ENCODE peak calls at places on chromosomes 6 and 20, in ten cellular contexts. One of them, this sample, is unnamed.

GRCh38 chr6:150549577-150550184 is 50.0 kb upstream of the PLEKHG1 start:
- DNase-seq in testis: no peak
- DNase-seq in fibroblast of villous mesenchyme: no peak
- DNase-seq in adrenal gland: no peak
- DNase-seq in uterus: no peak
- DNase-seq in PC-3: peak
- DNase-seq in AG10803: no peak
- DNase-seq in dorsolateral prefrontal cortex: no peak
- DNase-seq in fibroblast of the aortic adventitia: no peak
- DNase-seq in GM12878: no peak
- DNase-seq in this sample: no peak

GRCh38 chr6:84448331-84448730 is 220.9 kb upstream of the CEP162 start:
- DNase-seq in fibroblast of villous mesenchyme: no peak
- DNase-seq in dorsolateral prefrontal cortex: no peak
- DNase-seq in testis: no peak
- DNase-seq in AG10803: no peak
- DNase-seq in adrenal gland: no peak
- DNase-seq in PC-3: no peak
- DNase-seq in GM12878: no peak
- DNase-seq in fibroblast of the aortic adventitia: no peak
- DNase-seq in uterus: no peak
- DNase-seq in this sample: no peak

GRCh38 chr20:658731-659291 is 5.8 kb upstream of the SRXN1 start:
- DNase-seq in uterus: no peak
- DNase-seq in fibroblast of villous mesenchyme: no peak
- DNase-seq in AG10803: peak
- DNase-seq in fibroblast of the aortic adventitia: peak
- DNase-seq in PC-3: no peak
- DNase-seq in adrenal gland: no peak
- DNase-seq in testis: no peak
- DNase-seq in dorsolateral prefrontal cortex: no peak
- DNase-seq in GM12878: no peak
- DNase-seq in this sample: no peak

GRCh38 chr6:128807577-128807976 is 75.4 kb upstream of the LAMA2 start:
- DNase-seq in uterus: no peak
- DNase-seq in dorsolateral prefrontal cortex: no peak
- DNase-seq in AG10803: peak
- DNase-seq in GM12878: no peak
- DNase-seq in fibroblast of villous mesenchyme: peak
- DNase-seq in PC-3: peak
- DNase-seq in testis: no peak
- DNase-seq in adrenal gland: no peak
- DNase-seq in fibroblast of the aortic adventitia: peak
- DNase-seq in this sample: no peak

GRCh38 chr20:62313021-62313420 is 10.2 kb downstream of the ADRM1 start:
- DNase-seq in adrenal gland: no peak
- DNase-seq in PC-3: no peak
- DNase-seq in AG10803: no peak
- DNase-seq in GM12878: no peak
- DNase-seq in fibroblast of villous mesenchyme: no peak
- DNase-seq in testis: no peak
- DNase-seq in fibroblast of the aortic adventitia: no peak
- DNase-seq in uterus: no peak
- DNase-seq in dorsolateral prefrontal cortex: no peak
- DNase-seq in this sample: no peak

GRCh38 chr6:134910596-134910935 is 39.3 kb downstream of the ALDH8A1 start:
- DNase-seq in uterus: no peak
- DNase-seq in fibroblast of villous mesenchyme: no peak
- DNase-seq in PC-3: no peak
- DNase-seq in AG10803: no peak
- DNase-seq in adrenal gland: no peak
- DNase-seq in dorsolateral prefrontal cortex: no peak
- DNase-seq in fibroblast of the aortic adventitia: peak
- DNase-seq in GM12878: no peak
- DNase-seq in testis: no peak
- DNase-seq in this sample: no peak

GRCh38 chr20:34129518-34130162 is 17.6 kb upstream of the EIF2S2 start:
- DNase-seq in fibroblast of the aortic adventitia: peak
- DNase-seq in dorsolateral prefrontal cortex: peak
- DNase-seq in uterus: peak
- DNase-seq in adrenal gland: peak
- DNase-seq in PC-3: peak
- DNase-seq in GM12878: peak
- DNase-seq in testis: peak
- DNase-seq in fibroblast of villous mesenchyme: peak
- DNase-seq in AG10803: peak
- DNase-seq in this sample: peak

GRCh38 chr6:13924146-13924948 is 405 bp upstream of the RNF182 start:
- DNase-seq in PC-3: peak
- DNase-seq in fibroblast of the aortic adventitia: peak
- DNase-seq in AG10803: peak
- DNase-seq in uterus: peak
- DNase-seq in dorsolateral prefrontal cortex: no peak
- DNase-seq in fibroblast of villous mesenchyme: peak
- DNase-seq in GM12878: no peak
- DNase-seq in adrenal gland: peak
- DNase-seq in testis: peak
- DNase-seq in this sample: no peak

GRCh38 chr6:170545405-170545804 is 7.7 kb downstream of the PSMB1 start:
- DNase-seq in AG10803: no peak
- DNase-seq in fibroblast of villous mesenchyme: no peak
- DNase-seq in uterus: no peak
- DNase-seq in fibroblast of the aortic adventitia: no peak
- DNase-seq in testis: no peak
- DNase-seq in GM12878: no peak
- DNase-seq in dorsolateral prefrontal cortex: no peak
- DNase-seq in adrenal gland: no peak
- DNase-seq in PC-3: no peak
- DNase-seq in this sample: no peak

GRCh38 chr6:76702187-76702586 is 629.7 kb upstream of the IMPG1 start:
- DNase-seq in fibroblast of the aortic adventitia: no peak
- DNase-seq in GM12878: no peak
- DNase-seq in testis: no peak
- DNase-seq in AG10803: peak
- DNase-seq in adrenal gland: no peak
- DNase-seq in dorsolateral prefrontal cortex: no peak
- DNase-seq in PC-3: no peak
- DNase-seq in uterus: no peak
- DNase-seq in fibroblast of villous mesenchyme: peak
- DNase-seq in this sample: no peak

GRCh38 chr6:39426057-39426592 is 103.6 kb upstream of the KCNK16 start:
- DNase-seq in uterus: no peak
- DNase-seq in fibroblast of the aortic adventitia: peak
- DNase-seq in dorsolateral prefrontal cortex: no peak
- DNase-seq in GM12878: no peak
- DNase-seq in PC-3: peak
- DNase-seq in fibroblast of villous mesenchyme: peak
- DNase-seq in adrenal gland: no peak
- DNase-seq in AG10803: peak
- DNase-seq in testis: no peak
- DNase-seq in this sample: no peak

GRCh38 chr20:63737940-63738686 is 1.5 kb upstream of the SLC2A4RG start:
- DNase-seq in GM12878: no peak
- DNase-seq in dorsolateral prefrontal cortex: no peak
- DNase-seq in fibroblast of villous mesenchyme: no peak
- DNase-seq in testis: no peak
- DNase-seq in AG10803: no peak
- DNase-seq in PC-3: no peak
- DNase-seq in adrenal gland: peak
- DNase-seq in fibroblast of the aortic adventitia: no peak
- DNase-seq in uterus: no peak
- DNase-seq in this sample: no peak
- H3K4me3 ChIP-seq in GM12878: peak
- H3K4me3 ChIP-seq in dorsolateral prefrontal cortex: peak
- H3K4me3 ChIP-seq in fibroblast of villous mesenchyme: no peak
- H3K4me3 ChIP-seq in testis: no peak
- H3K4me3 ChIP-seq in AG10803: no peak
- H3K4me3 ChIP-seq in PC-3: no peak
- H3K4me3 ChIP-seq in adrenal gland: no peak
- H3K4me3 ChIP-seq in fibroblast of the aortic adventitia: no peak
- H3K4me3 ChIP-seq in uterus: no peak
- H3K4me3 ChIP-seq in this sample: peak

GRCh38 chr20:46324960-46325703 is 16.8 kb upstream of the CDH22 start:
- DNase-seq in uterus: no peak
- DNase-seq in GM12878: no peak
- DNase-seq in dorsolateral prefrontal cortex: no peak
- DNase-seq in fibroblast of villous mesenchyme: peak
- DNase-seq in PC-3: peak
- DNase-seq in testis: peak
- DNase-seq in fibroblast of the aortic adventitia: peak
- DNase-seq in AG10803: peak
- DNase-seq in adrenal gland: no peak
- DNase-seq in this sample: no peak
- TF ChIP-seq CTCF in uterus: peak
- TF ChIP-seq CTCF in GM12878: peak
- TF ChIP-seq CTCF in dorsolateral prefrontal cortex: no peak
- TF ChIP-seq CTCF in fibroblast of villous mesenchyme: peak
- TF ChIP-seq CTCF in PC-3: peak
- TF ChIP-seq CTCF in testis: no peak
- TF ChIP-seq CTCF in fibroblast of the aortic adventitia: peak
- TF ChIP-seq CTCF in AG10803: peak
- TF ChIP-seq CTCF in adrenal gland: peak
- TF ChIP-seq CTCF in this sample: peak

DNA sequence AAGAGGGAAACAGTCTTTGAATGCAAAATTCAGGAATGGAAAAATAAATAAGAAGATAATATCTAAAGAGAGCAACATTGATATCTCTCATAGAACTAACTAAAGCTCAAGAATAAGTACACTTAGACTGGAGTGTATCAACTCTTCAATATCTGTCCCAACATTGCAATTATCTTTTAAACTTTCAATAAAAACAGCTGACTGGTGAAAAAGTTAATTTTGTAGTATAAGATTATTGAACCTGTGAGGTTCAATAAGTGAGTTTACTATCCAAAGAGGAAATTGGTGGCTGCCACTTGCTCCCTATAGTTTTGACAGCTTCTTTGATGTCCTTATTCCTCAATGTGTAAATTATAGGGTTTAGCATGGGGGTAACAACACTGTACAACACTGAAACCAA is 13.7 kb downstream of the OR5V1 start:
- DNase-seq in PC-3: no peak
- DNase-seq in testis: no peak
- DNase-seq in dorsolateral prefrontal cortex: no peak
- DNase-seq in GM12878: no peak
- DNase-seq in uterus: no peak
- DNase-seq in adrenal gland: no peak
- DNase-seq in fibroblast of the aortic adventitia: no peak
- DNase-seq in fibroblast of villous mesenchyme: no peak
- DNase-seq in AG10803: no peak
- DNase-seq in this sample: no peak
- H3K4me3 ChIP-seq in PC-3: no peak
- H3K4me3 ChIP-seq in testis: no peak
- H3K4me3 ChIP-seq in dorsolateral prefrontal cortex: no peak
- H3K4me3 ChIP-seq in GM12878: no peak
- H3K4me3 ChIP-seq in uterus: no peak
- H3K4me3 ChIP-seq in adrenal gland: no peak
- H3K4me3 ChIP-seq in fibroblast of the aortic adventitia: no peak
- H3K4me3 ChIP-seq in fibroblast of villous mesenchyme: no peak
- H3K4me3 ChIP-seq in AG10803: no peak
- H3K4me3 ChIP-seq in this sample: no peak

DNA sequence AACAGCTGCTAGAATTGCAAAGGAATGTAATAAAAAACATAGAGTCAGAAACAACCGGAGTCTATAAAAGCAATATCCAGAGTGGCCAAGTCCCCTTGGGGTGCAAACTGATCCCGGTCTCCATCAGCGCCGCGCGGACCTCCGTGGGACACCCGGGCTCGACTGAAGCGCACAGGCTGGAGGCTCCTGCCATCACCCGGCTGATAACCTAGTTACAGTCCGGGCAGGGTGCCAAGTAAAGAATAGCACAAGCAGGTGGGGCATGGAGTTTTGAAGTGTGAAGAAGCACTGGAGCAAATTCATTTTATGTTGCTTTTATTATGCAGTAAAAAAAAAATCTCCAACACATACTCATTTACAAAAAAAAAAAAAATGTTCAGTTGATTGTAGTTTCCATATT is 205.1 kb upstream of the GMDS start:
- DNase-seq in dorsolateral prefrontal cortex: no peak
- DNase-seq in testis: peak
- DNase-seq in fibroblast of villous mesenchyme: no peak
- DNase-seq in GM12878: no peak
- DNase-seq in PC-3: peak
- DNase-seq in uterus: no peak
- DNase-seq in AG10803: no peak
- DNase-seq in adrenal gland: peak
- DNase-seq in fibroblast of the aortic adventitia: no peak
- DNase-seq in this sample: no peak
- TF ChIP-seq CTCF in dorsolateral prefrontal cortex: no peak
- TF ChIP-seq CTCF in testis: no peak
- TF ChIP-seq CTCF in fibroblast of villous mesenchyme: no peak
- TF ChIP-seq CTCF in GM12878: no peak
- TF ChIP-seq CTCF in PC-3: no peak
- TF ChIP-seq CTCF in uterus: no peak
- TF ChIP-seq CTCF in AG10803: no peak
- TF ChIP-seq CTCF in adrenal gland: no peak
- TF ChIP-seq CTCF in fibroblast of the aortic adventitia: no peak
- TF ChIP-seq CTCF in this sample: peak

This sample was measured in right atrium auricular region.